ENCODE peak calls at places on chromosomes 3 and 15, in eight cellular contexts. J is breast epithelium, C is upper lobe of left lung, B is K562, K is transverse colon, M is Panc1, O is endothelial cell of umbilical vein, U is spleen. S is an unnamed sample.

GRCh38 chr3:187319699-187320302 is 28.3 kb upstream of the MASP1 start:
- DNase-seq in B (peak; percentile 61), U (peak; percentile 75), M (peak; percentile 73), C (no peak), K (peak; percentile 76), O (peak; percentile 53), J (no peak), S (peak; percentile 83)

GRCh38 chr15:80507638-80508316 is 103.6 kb downstream of the ARNT2 start:
- DNase-seq in M (no peak), B (no peak), J (no peak), O (no peak), U (no peak), K (no peak), C (no peak), S (no peak)

GRCh38 chr3:105691053-105691452 is 177.8 kb downstream of the CBLB start:
- DNase-seq in M (no peak), O (no peak), B (no peak), K (no peak), U (no peak), J (no peak), C (no peak), S (no peak)

GRCh38 chr3:157238527-157238926 is 78.6 kb upstream of the CCNL1 start:
- DNase-seq in M (no peak), C (no peak), J (no peak), O (no peak), U (no peak), B (no peak), K (no peak), S (no peak)

GRCh38 chr15:48579945-48580671 is 65.4 kb downstream of the FBN1 start:
- DNase-seq in U (no peak), K (no peak), M (no peak), C (no peak), B (peak; percentile 88), J (no peak), O (peak; percentile 29), S (no peak)

GRCh38 chr15:22888120-22888859 is 49.8 kb downstream of the NIPA2 start:
- DNase-seq in K (no peak), U (no peak), J (no peak), C (no peak), O (peak; percentile 46), B (peak; percentile 65), M (no peak), S (no peak)

GRCh38 chr3:124033360-124034015 is 41.6 kb upstream of the ROPN1 start:
- DNase-seq in B (no peak), O (no peak), U (peak; percentile 75), C (peak; percentile 87), M (no peak), J (no peak), K (peak; percentile 10), S (no peak)

GRCh38 chr15:71050461-71050860 is 64.8 kb upstream of the THSD4 start:
- DNase-seq in U (no peak), M (no peak), J (no peak), C (no peak), O (no peak), B (no peak), K (no peak), S (no peak)

GRCh38 chr15:75024102-75024636 is 779 bp downstream of the PPCDC start:
- DNase-seq in B (peak; percentile 53), J (no peak), M (no peak), C (no peak), O (peak; percentile 42), U (no peak), K (no peak), S (no peak)

GRCh38 chr3:112357888-112358287 is 24.9 kb downstream of the CD200 start:
- DNase-seq in C (peak; percentile 8), J (no peak), U (no peak), O (peak; percentile 18), B (no peak), K (no peak), M (no peak), S (no peak)

GRCh38 chr3:66756468-66757036 is 241.6 kb upstream of the KBTBD8 start:
- DNase-seq in J (no peak), K (no peak), M (no peak), O (no peak), C (no peak), U (no peak), B (no peak), S (no peak)

GRCh38 chr15:67097893-67098740 is 32.7 kb downstream of the SMAD3 start:
- DNase-seq in M (no peak), J (no peak), O (no peak), K (peak; percentile 48), B (peak; percentile 79), U (no peak), C (no peak), S (peak; percentile 71)

GRCh38 chr3:118900737-118901525 is 133.7 kb downstream of the IGSF11 start:
- DNase-seq in C (no peak), U (no peak), J (no peak), B (no peak), O (no peak), M (no peak), K (no peak), S (no peak)

GRCh38 chr3:197750396-197750831 is 731 bp downstream of the FYTTD1 start:
- DNase-seq in C (peak; percentile 90), U (peak; percentile 94), J (no peak), K (peak; percentile 74), B (peak; percentile 70), M (no peak), O (peak; percentile 76), S (peak; percentile 72)

GRCh38 chr15:68349173-68349572 is 71.6 kb downstream of the FEM1B start:
- DNase-seq in U (no peak), K (no peak), B (no peak), O (no peak), J (no peak), C (no peak), M (no peak), S (no peak)

GRCh38 chr15:90871097-90871715 is 2.8 kb downstream of the FURIN start:
- DNase-seq in U (peak; percentile 88), M (no peak), O (no peak), K (peak; percentile 41), J (no peak), B (peak; percentile 45), C (peak; percentile 91), S (no peak)

GRCh38 chr3:186200746-186201145 is 91.9 kb upstream of the ETV5 start:
- DNase-seq in J (no peak), U (no peak), M (no peak), K (no peak), B (no peak), O (no peak), C (no peak), S (no peak)

GRCh38 chr3:138768126-138768525 is 66.6 kb downstream of the PIK3CB start:
- DNase-seq in B (peak; percentile 69), J (no peak), K (no peak), M (no peak), C (no peak), O (no peak), U (no peak), S (no peak)

GRCh38 chr15:26260517-26261133 is 397.5 kb upstream of the ATP10A start:
- DNase-seq in O (no peak), M (no peak), U (no peak), B (peak; percentile 49), K (no peak), C (no peak), J (no peak), S (no peak)

GRCh38 chr3:14565791-14566588 is 25.8 kb upstream of the GRIP2 start:
- DNase-seq in C (no peak), M (no peak), U (no peak), B (no peak), O (no peak), J (no peak), K (no peak), S (peak; percentile 35)

GRCh38 chr3:71453319-71453718 is 130.2 kb downstream of the FOXP1 start:
- DNase-seq in U (no peak), K (no peak), M (no peak), B (no peak), O (no peak), C (no peak), J (no peak), S (no peak)

GRCh38 chr3:127722928-127723603 is 50.3 kb downstream of the ABTB1 start:
- DNase-seq in J (no peak), U (peak; percentile 59), M (no peak), O (no peak), B (no peak), K (no peak), C (no peak), S (no peak)

GRCh38 chr3:126448893-126449180 is 26.9 kb downstream of the ZXDC start:
- DNase-seq in O (no peak), J (no peak), U (peak; percentile 69), M (no peak), K (no peak), B (no peak), C (no peak), S (no peak)
- H3K4me3 ChIP-seq in O (no peak overlapping the region), J (no peak overlapping the region), U (no peak overlapping the region), M (no peak overlapping the region), K (no peak overlapping the region), B (no peak overlapping the region), C (no peak overlapping the region), S (no peak overlapping the region)

GRCh38 chr3:153246805-153247204 is 84.8 kb downstream of the RAP2B start:
- DNase-seq in U (no peak), M (no peak), O (no peak), K (no peak), J (no peak), B (no peak), C (no peak), S (no peak)
- TF ChIP-seq POLR2AphosphoS5 in U (no peak), M (no peak), O (no peak), K (no peak), J (no peak), B (no peak), C (no peak), S (no peak)

DNA sequence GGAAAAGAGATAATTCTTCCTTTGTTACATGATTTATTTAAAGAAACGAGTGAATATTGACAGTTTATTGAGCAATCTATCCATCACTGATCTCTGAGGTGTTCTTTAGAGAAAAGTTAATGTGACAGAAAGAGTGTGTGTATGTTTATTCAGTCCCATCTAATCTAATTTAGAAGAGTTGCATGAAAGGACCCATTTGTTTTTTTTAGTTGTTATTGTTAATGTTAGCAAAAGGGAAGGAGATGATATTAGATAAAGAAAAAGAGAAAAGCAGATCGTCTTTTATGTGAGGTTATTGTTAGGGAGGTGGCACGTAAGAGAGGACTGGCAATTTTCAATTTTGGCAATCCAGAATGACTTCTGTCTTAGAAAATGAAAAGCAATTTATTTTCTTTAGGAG is 46.5 kb downstream of the NMD3 start:
- DNase-seq in O (no peak), U (no peak), K (no peak), J (no peak), B (no peak), C (no peak), M (no peak), S (no peak)
- H3K4me1 ChIP-seq in O (peaks cover 23% of the 10 kb centered on the region), U (peaks cover 8% of the 10 kb centered on the region), K (peaks cover 4% of the 10 kb centered on the region), J (no peaks in the 10 kb centered on the region), B (no peaks in the 10 kb centered on the region), C (no peaks in the 10 kb centered on the region), M (peaks cover 4% of the 10 kb centered on the region), S (no peaks in the 10 kb centered on the region)

GRCh38 chr3:133413166-133414020 is 13.5 kb downstream of the BFSP2 start:
- DNase-seq in B (no peak), U (no peak), M (peak; percentile 36), C (no peak), J (no peak), O (no peak), K (no peak), S (no peak)
- H3K4me3 ChIP-seq in B (no peak overlapping the region), U (no peak overlapping the region), M (peak overlapping the region; percentile 64), C (no peak overlapping the region), J (peak overlapping the region; percentile 5), O (no peak overlapping the region), K (peak overlapping the region; percentile 8), S (peak overlapping the region; percentile 23)

S was measured in stomach.